ENCODE peak calls at places on chromosomes 1 and 21, in five cellular contexts. P is thoracic aorta, Q is H4, F is Right ventricle myocardium superior, X is omental fat pad. S is an unnamed sample.

GRCh38 chr1:10712568-10712967 is 83.9 kb downstream of the CASZ1 start:
- DNase-seq in X (no peak), Q (no peak), F (peak; percentile 18), P (no peak), S (no peak)

GRCh38 chr1:232648316-232648715 is 18.4 kb upstream of the SIPA1L2 start:
- DNase-seq in X (no peak), P (no peak), F (no peak), Q (no peak), S (no peak)

GRCh38 chr1:167489581-167490340 is 28.6 kb downstream of the CD247 start:
- DNase-seq in Q (no peak), X (no peak), F (no peak), P (no peak), S (no peak)

GRCh38 chr1:207673399-207673798 is 28.5 kb downstream of the CR1L start:
- DNase-seq in P (no peak), Q (no peak), F (no peak), X (no peak), S (no peak)

GRCh38 chr1:168234846-168235547 is 9.2 kb downstream of the SFT2D2 start:
- DNase-seq in P (no peak), X (no peak), F (no peak), Q (peak; percentile 56), S (no peak)

GRCh38 chr1:50861742-50862141 is 98.3 kb downstream of the FAF1 start:
- DNase-seq in F (no peak), Q (no peak), X (no peak), P (no peak), S (no peak)

GRCh38 chr21:27248791-27249190 is 281.9 kb upstream of the ADAMTS5 start:
- DNase-seq in X (no peak), F (no peak), Q (peak; percentile 57), P (no peak), S (no peak)

GRCh38 chr1:61980561-61980960 is 214.1 kb upstream of the L1TD1 start:
- DNase-seq in Q (peak; percentile 18), X (no peak), P (no peak), F (no peak), S (no peak)

GRCh38 chr1:158095737-158096335 is 84.9 kb upstream of the CD1D start:
- DNase-seq in X (no peak), F (no peak), Q (peak; percentile 23), P (no peak), S (no peak)

GRCh38 chr1:35675773-35676172 is 34.4 kb upstream of the PSMB2 start:
- DNase-seq in Q (no peak), P (no peak), X (no peak), F (no peak), S (no peak)

GRCh38 chr1:237042467-237042891 is 495 bp downstream of the RYR2 start:
- DNase-seq in F (no peak), P (no peak), Q (no peak), X (no peak), S (no peak)

GRCh38 chr21:33244082-33244780 is 14.5 kb downstream of the IFNAR2 start:
- DNase-seq in X (no peak), P (no peak), Q (no peak), F (no peak), S (no peak)

GRCh38 chr1:110639724-110640386 is 33.7 kb upstream of the KCNA2 start:
- DNase-seq in Q (peak; percentile 34), P (no peak), F (no peak), X (no peak), S (no peak)

GRCh38 chr1:62196091-62196690 is 1.5 kb downstream of the L1TD1 start:
- DNase-seq in P (no peak), Q (no peak), X (no peak), F (no peak), S (no peak)

GRCh38 chr21:32520885-32521735 is 64.2 kb downstream of the TCP10L start:
- DNase-seq in Q (peak; percentile 92), F (peak; percentile 95), X (peak; percentile 90), P (peak; percentile 68), S (peak; percentile 88)

GRCh38 chr1:184801503-184801902 is 46.8 kb upstream of the EDEM3 start:
- DNase-seq in X (no peak), F (peak; percentile 46), Q (no peak), P (no peak), S (peak; percentile 65)

GRCh38 chr1:233587958-233588799 is 25.7 kb upstream of the KCNK1 start:
- DNase-seq in X (no peak), Q (no peak), F (no peak), P (no peak), S (no peak)

GRCh38 chr1:111789666-111790316 is 34.1 kb downstream of the DDX20 start:
- DNase-seq in F (no peak), Q (peak; percentile 9), P (no peak), X (no peak), S (no peak)

GRCh38 chr1:34696230-34696629 is 58.6 kb upstream of the GJB5 start:
- DNase-seq in F (no peak), P (no peak), Q (no peak), X (no peak), S (no peak)

GRCh38 chr1:20717452-20718342 is at the start of gene KIF17:
- DNase-seq in F (peak; percentile 88), X (peak; percentile 34), Q (no peak), P (no peak), S (peak; percentile 39)

GRCh38 chr1:208374391-208374941 is 130.3 kb upstream of the PLXNA2 start:
- DNase-seq in Q (peak; percentile 54), F (no peak), X (no peak), P (no peak), S (no peak)

GRCh38 chr1:165717918-165718515 is 19.7 kb upstream of the ALDH9A1 start:
- DNase-seq in Q (peak; percentile 36), F (no peak), X (no peak), P (no peak), S (peak; percentile 72)

GRCh38 chr1:92118826-92119225 is 38.7 kb downstream of the BTBD8 start:
- DNase-seq in Q (no peak), X (no peak), P (no peak), F (no peak), S (no peak)

GRCh38 chr1:114032271-114033218 is 53.3 kb downstream of the OLFML3 start:
- DNase-seq in F (no peak), Q (no peak), X (no peak), P (no peak), S (no peak)

GRCh38 chr1:206975313-206975712 is 5.1 kb upstream of the FCAMR start:
- DNase-seq in F (no peak), P (no peak), Q (no peak), X (no peak), S (no peak)

S was measured in tibial nerve.